ENCODE peak calls at places on chromosomes 12 and 14, in nine cellular contexts. K, A, U, D, I, P, F, T and B are unnamed samples. For H3K9me3 and H3K36me3, the result is how much of the 10 kb centered on the place peaks cover.

GRCh38 chr12:11668611-11669010 is 19.1 kb downstream of the ETV6 start:
- DNase-seq in K (no peak), A (no peak), U (peak), D (no peak), I (peak), P (no peak), F (no peak), T (peak), B (no peak)

GRCh38 chr12:94254270-94254669 is 105.9 kb downstream of the PLXNC1 start:
- DNase-seq in K (no peak), A (no peak), U (no peak), D (no peak), I (no peak), P (no peak), F (no peak), T (no peak), B (no peak)

GRCh38 chr12:54958048-54958658 is 26.4 kb downstream of the TESPA1 start:
- DNase-seq in K (peak), A (no peak), U (peak), D (peak), I (peak), P (peak), F (peak), T (no peak), B (peak)

GRCh38 chr12:119770146-119770545 is 102.2 kb downstream of the PRKAB1 start:
- DNase-seq in K (no peak), A (no peak), U (no peak), D (no peak), I (no peak), P (no peak), F (peak), T (no peak), B (no peak)

GRCh38 chr12:53985900-53986685 is 1.1 kb downstream of the HOXC10 start:
- DNase-seq in K (no peak), A (no peak), U (peak), D (no peak), I (no peak), P (no peak), F (peak), T (no peak), B (peak)

GRCh38 chr12:101855364-101855884 is 22.0 kb upstream of the DRAM1 start:
- DNase-seq in K (no peak), A (no peak), U (no peak), D (peak), I (peak), P (no peak), F (peak), T (no peak), B (no peak)

GRCh38 chr12:26845057-26845666 is 12.2 kb upstream of the ITPR2 start:
- DNase-seq in K (peak), A (peak), U (no peak), D (peak), I (peak), P (no peak), F (peak), T (no peak), B (peak)

GRCh38 chr14:85380891-85381290 is 149.1 kb upstream of the FLRT2 start:
- DNase-seq in K (no peak), A (no peak), U (no peak), D (no peak), I (no peak), P (no peak), F (peak), T (no peak), B (no peak)

GRCh38 chr12:46664771-46665287 is 161.0 kb downstream of the SLC38A4 start:
- DNase-seq in K (peak), A (no peak), U (no peak), D (peak), I (peak), P (no peak), F (peak), T (no peak), B (peak)

GRCh38 chr12:106845910-106846309 is 71.4 kb downstream of the RIC8B start:
- DNase-seq in K (no peak), A (no peak), U (no peak), D (no peak), I (peak), P (no peak), F (peak), T (no peak), B (no peak)

GRCh38 chr12:7439579-7440505 is 4.1 kb downstream of the CD163L1 start:
- DNase-seq in K (peak), A (peak), U (no peak), D (peak), I (no peak), P (peak), F (peak), T (peak), B (peak)

GRCh38 chr14:34181308-34181707 is 230.4 kb upstream of the EGLN3 start:
- DNase-seq in K (no peak), A (no peak), U (no peak), D (no peak), I (no peak), P (no peak), F (no peak), T (no peak), B (no peak)

GRCh38 chr14:28571636-28572035 is 195.0 kb upstream of the FOXG1 start:
- DNase-seq in K (no peak), A (no peak), U (no peak), D (peak), I (peak), P (no peak), F (no peak), T (no peak), B (no peak)

GRCh38 chr12:122836027-122836921 is 1.0 kb downstream of the HIP1R start:
- DNase-seq in K (peak), A (no peak), U (peak), D (peak), I (peak), P (peak), F (peak), T (peak), B (peak)

GRCh38 chr14:100078997-100079561 is 13.9 kb downstream of the EVL start:
- DNase-seq in K (peak), A (no peak), U (no peak), D (peak), I (peak), P (peak), F (peak), T (peak), B (peak)

GRCh38 chr12:77003244-77003643 is 62.1 kb downstream of the E2F7 start:
- DNase-seq in K (no peak), A (no peak), U (no peak), D (no peak), I (no peak), P (no peak), F (peak), T (no peak), B (no peak)

GRCh38 chr14:102210421-102211042 is 70.8 kb downstream of the WDR20 start:
- DNase-seq in K (no peak), A (peak), U (no peak), D (no peak), I (no peak), P (no peak), F (no peak), T (peak), B (no peak)

GRCh38 chr14:94009767-94010166 is 12.7 kb downstream of the CCDC197 start:
- DNase-seq in K (no peak), A (no peak), U (no peak), D (peak), I (peak), P (no peak), F (peak), T (no peak), B (peak)

GRCh38 chr14:92473947-92474535 is 39.5 kb upstream of the RIN3 start:
- DNase-seq in K (no peak), A (no peak), U (no peak), D (no peak), I (no peak), P (no peak), F (peak), T (peak), B (no peak)

GRCh38 chr12:19402743-19403400 is 36.4 kb upstream of the AEBP2 start:
- DNase-seq in K (peak), A (peak), U (no peak), D (peak), I (peak), P (no peak), F (peak), T (peak), B (peak)

GRCh38 chr12:113689047-113689610 is 217.5 kb upstream of the LHX5 start:
- DNase-seq in K (no peak), A (no peak), U (no peak), D (no peak), I (no peak), P (no peak), F (no peak), T (no peak), B (no peak)

GRCh38 chr12:91781114-91781513 is 364.5 kb downstream of the BTG1 start:
- DNase-seq in K (no peak), A (no peak), U (no peak), D (peak), I (peak), P (no peak), F (peak), T (no peak), B (no peak)

GRCh38 chr14:27049611-27050172 is 451.9 kb upstream of the NOVA1 start:
- DNase-seq in K (no peak), A (no peak), U (no peak), D (no peak), I (no peak), P (no peak), F (no peak), T (no peak), B (no peak)

GRCh38 chr12:7369274-7369729 is 65.4 kb downstream of the ACSM4 start:
- DNase-seq in K (peak), A (no peak), U (no peak), D (no peak), I (peak), P (no peak), F (peak), T (peak), B (peak)

GRCh38 chr12:8828514-8829127 is 6.2 kb downstream of the A2ML1 start:
- DNase-seq in K (no peak), A (no peak), U (no peak), D (no peak), I (peak), P (no peak), F (peak), T (no peak), B (no peak)

GRCh38 chr12:69676257-69677012 is 22.7 kb downstream of the BEST3 start:
- DNase-seq in K (no peak), A (no peak), U (no peak), D (no peak), I (no peak), P (no peak), F (peak), T (no peak), B (no peak)

GRCh38 chr12:60498656-60499055 is 902.8 kb downstream of the SLC16A7 start:
- DNase-seq in K (no peak), A (no peak), U (no peak), D (no peak), I (no peak), P (no peak), F (no peak), T (no peak), B (no peak)

GRCh38 chr12:60489071-60489470 is 893.2 kb downstream of the SLC16A7 start:
- DNase-seq in K (no peak), A (no peak), U (no peak), D (peak), I (peak), P (no peak), F (peak), T (no peak), B (no peak)

GRCh38 chr12:60494249-60494648 is 898.4 kb downstream of the SLC16A7 start:
- DNase-seq in K (peak), A (no peak), U (no peak), D (peak), I (peak), P (no peak), F (peak), T (no peak), B (no peak)
- H3K4me3 ChIP-seq in K (no peak), A (no peak), U (no peak), D (no peak), I (no peak), P (no peak), F (no peak), T (no peak), B (no peak)

DNA sequence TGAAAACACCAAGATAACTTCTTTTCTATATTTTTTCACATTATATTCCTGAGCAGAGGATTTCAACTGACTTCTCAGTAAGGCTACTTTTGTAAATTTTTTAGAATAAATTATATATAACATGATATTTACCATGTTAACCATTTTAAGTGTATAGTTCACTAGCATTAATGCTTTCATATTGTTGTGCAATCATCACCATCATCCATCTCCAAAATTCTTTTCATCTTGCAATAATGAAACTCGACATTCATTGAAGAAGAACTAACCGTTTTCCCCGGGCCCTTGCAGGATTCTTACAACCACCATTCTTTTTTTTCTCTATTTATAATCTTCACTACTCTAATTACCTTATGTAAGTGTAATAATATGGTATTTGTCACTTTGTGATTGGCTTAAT is 1036.1 kb downstream of the LRFN5 start:
- DNase-seq in K (no peak), A (no peak), U (no peak), D (no peak), I (no peak), P (no peak), F (no peak), T (no peak), B (no peak)
- H3K9me3 ChIP-seq in K (under half), A (under half), U (under half), D (under half), I (under half), P (under half), F (under half), T (under half), B (under half)

DNA sequence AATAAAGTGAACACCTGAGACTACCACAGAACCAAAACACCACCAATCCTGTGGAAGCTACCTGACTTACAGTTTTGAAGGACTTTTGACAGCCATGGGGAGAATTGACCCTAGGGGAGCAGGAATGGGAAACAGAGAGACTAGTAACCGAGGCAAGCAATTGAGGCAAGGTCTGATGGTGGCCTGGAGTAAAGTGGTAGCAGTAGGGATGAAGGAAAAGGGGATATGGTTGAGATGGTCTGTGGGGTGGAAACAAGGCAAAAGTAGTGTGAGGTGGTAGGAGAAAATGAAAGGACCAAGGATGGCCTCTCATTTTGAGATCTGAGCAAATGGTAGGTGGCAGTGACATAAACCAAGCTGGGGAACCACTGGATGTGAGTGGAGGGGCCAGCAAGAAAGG is 4.2 kb upstream of the IRF9 start:
- DNase-seq in K (no peak), A (no peak), U (no peak), D (no peak), I (no peak), P (no peak), F (no peak), T (no peak), B (no peak)
- H3K36me3 ChIP-seq in K (half or more), A (half or more), U (half or more), D (under half), I (under half), P (under half), F (under half), T (half or more), B (under half)

GRCh38 chr14:32379447-32379846 is 50.3 kb downstream of the AKAP6 start:
- DNase-seq in K (no peak), A (no peak), U (no peak), D (no peak), I (no peak), P (no peak), F (no peak), T (no peak), B (no peak)
- H3K4me3 ChIP-seq in K (no peak), A (no peak), U (no peak), D (no peak), I (no peak), P (no peak), F (no peak), T (no peak), B (no peak)

GRCh38 chr14:106039400-106039799 is 513.0 kb downstream of the TMEM121 start:
- DNase-seq in K (peak), A (no peak), U (no peak), D (no peak), I (no peak), P (peak), F (no peak), T (no peak), B (no peak)

GRCh38 chr14:106044949-106045596 is 518.7 kb downstream of the TMEM121 start:
- DNase-seq in K (peak), A (peak), U (no peak), D (no peak), I (no peak), P (peak), F (peak), T (peak), B (peak)

DNA sequence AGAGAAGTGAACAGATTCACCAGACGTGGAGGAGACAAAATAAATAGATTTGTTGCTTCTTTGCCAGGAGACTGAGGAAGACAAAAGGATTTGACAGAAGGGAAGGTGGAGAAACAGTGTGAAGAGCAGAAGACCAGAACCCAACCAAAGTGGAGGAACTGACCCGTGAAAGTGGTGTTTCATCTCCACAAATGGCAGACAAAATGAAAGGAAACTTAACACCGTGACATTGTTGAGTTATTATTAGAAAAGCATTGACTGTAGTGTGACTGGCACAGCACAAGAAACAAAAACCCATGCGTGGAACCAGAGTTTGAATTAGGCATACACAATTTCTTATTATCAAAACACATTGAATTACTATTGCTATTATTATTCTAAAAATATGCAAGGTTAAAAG is 518.1 kb downstream of the TMEM121 start:
- DNase-seq in K (no peak), A (no peak), U (no peak), D (no peak), I (no peak), P (no peak), F (no peak), T (no peak), B (no peak)
- H3K9me3 ChIP-seq in K (under half), A (under half), U (under half), D (under half), I (under half), P (under half), F (under half), T (under half), B (under half)

GRCh38 chr12:319116-319515 is 56.5 kb upstream of the SLC6A13 start:
- DNase-seq in K (no peak), A (no peak), U (no peak), D (peak), I (no peak), P (no peak), F (no peak), T (no peak), B (no peak)

GRCh38 chr12:321606-322326 is 59.1 kb upstream of the SLC6A13 start:
- DNase-seq in K (no peak), A (no peak), U (peak), D (peak), I (peak), P (no peak), F (peak), T (no peak), B (no peak)

GRCh38 chr12:325886-326285 is 63.2 kb downstream of the KDM5A start:
- DNase-seq in K (no peak), A (no peak), U (no peak), D (no peak), I (no peak), P (no peak), F (no peak), T (no peak), B (no peak)

GRCh38 chr12:323507-323906 is 60.9 kb upstream of the SLC6A13 start:
- DNase-seq in K (no peak), A (no peak), U (no peak), D (no peak), I (peak), P (no peak), F (no peak), T (no peak), B (no peak)
- H3K36me3 ChIP-seq in K (half or more), A (half or more), U (half or more), D (under half), I (under half), P (half or more), F (half or more), T (half or more), B (half or more)

GRCh38 chr14:75514673-75515630 is 7.3 kb upstream of the BATF start:
- DNase-seq in K (no peak), A (no peak), U (peak), D (peak), I (peak), P (peak), F (peak), T (peak), B (peak)
- H3K4me3 ChIP-seq in K (no peak), A (no peak), U (peak), D (peak), I (peak), P (peak), F (peak), T (peak), B (peak)